ENCODE peak calls at places on chromosomes 6 and 20, in nine cellular contexts. W is spleen, B is heart left ventricle, L is uterus, T is breast epithelium, E is NB4, M is GM12891, K is A549, O is H54. G is an unnamed sample.

GRCh38 chr6:33428219-33428890 is 8.5 kb downstream of the SYNGAP1 start:
- DNase-seq in W (peak; percentile 90), B (no peak), L (no peak), T (no peak), E (peak; percentile 73), M (no peak), K (peak; percentile 46), O (peak; percentile 64), G (peak; percentile 51)

GRCh38 chr6:104644848-104645247 is 214.9 kb downstream of the HACE1 start:
- DNase-seq in W (no peak), B (no peak), L (no peak), T (no peak), E (no peak), M (no peak), K (no peak), O (no peak), G (no peak)

GRCh38 chr6:15754035-15754705 is 91.3 kb upstream of the DTNBP1 start:
- DNase-seq in W (no peak), B (no peak), L (no peak), T (no peak), E (peak; percentile 44), M (no peak), K (no peak), O (peak; percentile 44), G (no peak)

GRCh38 chr20:50624351-50625016 is 66.9 kb downstream of the RIPOR3 start:
- DNase-seq in W (no peak), B (no peak), L (no peak), T (peak; percentile 72), E (no peak), M (no peak), K (peak; percentile 17), O (no peak), G (no peak)

GRCh38 chr6:169858293-169858934 is 107.0 kb downstream of the ERMARD start:
- DNase-seq in W (peak; percentile 54), B (no peak), L (no peak), T (peak; percentile 7), E (no peak), M (no peak), K (no peak), O (no peak), G (peak; percentile 37)

GRCh38 chr6:159309723-159310122 is 140.5 kb downstream of the FNDC1 start:
- DNase-seq in W (no peak), B (no peak), L (no peak), T (no peak), E (no peak), M (no peak), K (no peak), O (no peak), G (no peak)

GRCh38 chr6:145960918-145961604 is 3.1 kb downstream of the SHPRH start:
- DNase-seq in W (no peak), B (no peak), L (no peak), T (no peak), E (peak; percentile 14), M (no peak), K (no peak), O (no peak), G (no peak)

GRCh38 chr6:47009583-47009982 is 32.5 kb downstream of the ADGRF1 start:
- DNase-seq in W (no peak), B (no peak), L (no peak), T (no peak), E (no peak), M (no peak), K (no peak), O (no peak), G (no peak)

GRCh38 chr6:14681699-14682487 is 564.0 kb upstream of the JARID2 start:
- DNase-seq in W (no peak), B (no peak), L (no peak), T (no peak), E (peak; percentile 87), M (no peak), K (no peak), O (no peak), G (no peak)

GRCh38 chr6:85867595-85867994 is 224.9 kb upstream of the SYNCRIP start:
- DNase-seq in W (no peak), B (no peak), L (no peak), T (no peak), E (no peak), M (no peak), K (no peak), O (no peak), G (no peak)

GRCh38 chr6:85866373-85866740 is 223.7 kb upstream of the SYNCRIP start:
- DNase-seq in W (no peak), B (no peak), L (no peak), T (no peak), E (no peak), M (no peak), K (no peak), O (no peak), G (no peak)

GRCh38 chr6:85865665-85866372 is 223.1 kb upstream of the SYNCRIP start:
- DNase-seq in W (no peak), B (no peak), L (no peak), T (no peak), E (peak; percentile 27), M (no peak), K (peak; percentile 12), O (no peak), G (no peak)

GRCh38 chr6:85866758-85867401 is 224.2 kb upstream of the SYNCRIP start:
- DNase-seq in W (no peak), B (no peak), L (no peak), T (no peak), E (no peak), M (no peak), K (no peak), O (no peak), G (no peak)

DNA sequence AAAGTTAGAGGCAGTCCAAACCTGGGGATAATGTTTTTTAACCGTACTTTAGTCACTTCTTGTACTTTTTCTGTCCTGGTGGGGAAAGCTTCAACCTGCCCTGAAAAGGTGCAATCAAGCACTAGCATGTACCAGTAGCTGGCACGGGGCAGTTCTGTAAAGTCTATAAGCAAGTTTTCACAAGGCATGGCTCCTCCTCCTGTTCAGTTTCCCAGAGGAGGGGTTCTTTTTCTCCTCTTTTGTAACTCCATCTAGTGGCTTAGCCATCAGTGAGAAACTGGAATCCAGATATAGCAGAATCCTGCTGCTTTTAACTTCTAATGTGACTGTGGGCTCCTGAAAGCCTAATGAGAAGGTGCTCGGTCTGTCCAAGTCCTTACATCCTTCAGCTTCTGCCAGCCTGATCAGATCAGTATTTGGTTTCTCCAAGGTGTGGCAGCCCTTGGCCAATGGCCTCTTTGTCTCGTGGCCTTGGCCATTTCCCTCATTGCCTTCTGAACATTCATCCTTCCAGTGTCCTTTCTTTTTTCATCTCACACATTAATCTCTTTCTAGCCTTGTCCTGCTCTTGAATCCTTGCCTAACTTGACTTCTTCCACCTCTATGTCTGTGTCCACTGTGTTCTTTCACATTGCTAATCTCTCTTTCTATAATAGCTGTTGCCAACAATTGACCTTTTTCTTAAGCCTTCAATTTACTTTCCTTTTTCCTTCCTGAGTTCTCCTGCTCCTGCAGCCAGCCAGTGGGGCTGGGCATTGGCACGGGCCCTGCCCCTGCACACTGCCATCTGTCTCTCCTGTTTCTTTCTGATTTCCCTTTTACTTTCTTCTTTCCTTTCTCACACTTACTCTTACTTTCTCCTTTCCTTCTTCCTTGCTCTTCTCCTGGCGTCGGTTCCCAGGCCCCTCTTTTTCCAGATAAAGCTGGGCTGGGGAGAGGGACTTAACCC is 222.0 kb upstream of the SYNCRIP start:
- DNase-seq in W (no peak), B (no peak), L (no peak), T (no peak), E (peak; percentile 20), M (no peak), K (no peak), O (no peak), G (no peak)
- TF ChIP-seq POLR2A in W (no peak), B (no peak), L (no peak), T (no peak), E (no peak), M (no peak), K (no peak), O (no peak), G (no peak)

GRCh38 chr6:136586295-136586694 is 36.1 kb upstream of the MAP7 start:
- DNase-seq in W (no peak), B (no peak), L (no peak), T (no peak), E (no peak), M (no peak), K (peak; percentile 28), O (no peak), G (no peak)
- TF ChIP-seq POLR2A in W (no peak), B (no peak), L (no peak), T (no peak), E (no peak), M (no peak), K (no peak), O (no peak), G (no peak)

DNA sequence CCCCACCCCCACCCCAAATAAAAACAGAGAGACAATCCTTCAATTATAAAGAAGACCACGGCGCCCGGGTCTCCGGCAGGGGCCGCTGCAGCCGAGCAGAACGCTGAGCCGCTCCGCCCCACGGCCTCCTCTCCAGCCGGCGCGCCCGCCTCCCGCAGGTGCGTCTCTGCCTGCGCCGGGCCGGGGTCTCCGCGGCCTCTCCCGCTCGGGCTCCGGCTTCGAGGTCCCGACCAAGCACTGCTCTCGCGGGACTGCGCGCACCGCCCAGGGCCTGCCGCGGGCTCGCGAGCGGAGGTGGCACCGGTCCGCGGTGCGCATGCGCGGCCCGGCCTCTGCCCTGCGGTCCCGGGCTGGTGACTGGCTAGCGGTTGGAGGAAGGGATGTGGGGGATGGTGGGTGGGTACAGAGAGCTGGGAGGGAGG is 241 bp upstream of the SIRT5 start:
- DNase-seq in W (peak; percentile 98), B (peak; percentile 96), L (peak; percentile 86), T (peak; percentile 86), E (peak; percentile 97), M (peak; percentile 93), K (peak; percentile 93), O (peak; percentile 98), G (peak; percentile 96)
- TF ChIP-seq POLR2A in W (peak; percentile 53), B (no peak), L (no peak), T (no peak), E (peak; percentile 75), M (no peak), K (peak; percentile 72), O (peak; percentile 85), G (no peak)

DNA sequence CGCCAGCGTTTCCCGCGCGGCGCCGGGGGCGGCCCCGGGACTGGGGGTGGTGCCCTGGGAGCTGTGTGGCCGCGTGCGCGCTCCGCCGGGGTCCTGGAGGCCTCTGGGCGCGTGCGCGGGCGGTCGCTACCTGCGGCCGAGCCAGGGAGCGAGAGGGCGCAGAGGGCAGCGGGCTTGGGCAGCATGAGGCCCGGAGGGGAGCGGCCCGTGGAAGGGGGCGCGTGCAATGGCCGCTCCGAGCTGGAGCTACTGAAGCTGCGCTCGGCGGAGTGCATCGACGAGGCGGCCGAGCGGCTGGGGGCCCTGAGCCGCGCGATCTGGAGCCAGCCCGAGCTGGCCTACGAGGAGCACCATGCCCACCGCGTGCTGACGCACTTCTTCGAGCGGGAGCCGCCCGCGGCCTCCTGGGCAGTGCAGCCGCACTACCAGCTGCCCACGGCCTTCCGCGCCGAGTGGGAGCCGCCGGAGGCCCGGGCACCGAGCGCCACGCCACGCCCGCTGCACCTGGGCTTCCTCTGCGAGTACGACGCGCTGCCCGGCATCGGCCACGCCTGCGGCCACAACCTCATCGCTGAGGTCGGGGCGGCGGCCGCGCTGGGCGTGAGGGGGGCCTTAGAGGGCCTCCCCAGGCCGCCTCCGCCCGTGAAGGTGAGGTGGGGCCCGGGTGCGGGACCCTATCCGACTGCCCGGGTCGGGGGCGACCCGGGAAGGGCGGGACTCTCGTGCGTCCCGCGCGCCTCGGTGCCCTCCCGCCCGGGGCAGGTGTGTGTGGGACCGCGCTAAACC is at the start of gene PM20D2:
- DNase-seq in W (peak; percentile 93), B (peak; percentile 75), L (peak; percentile 62), T (no peak), E (peak; percentile 94), M (peak; percentile 73), K (peak; percentile 79), O (peak; percentile 82), G (peak; percentile 79)
- TF ChIP-seq POLR2A in W (no peak), B (peak; percentile 2), L (peak; percentile 69), T (no peak), E (peak; percentile 89), M (no peak), K (peak; percentile 82), O (peak; percentile 44), G (peak; percentile 20)

GRCh38 chr6:133952815-133953633 is at the start of gene TBPL1:
- DNase-seq in W (peak; percentile 97), B (peak; percentile 95), L (peak; percentile 95), T (peak; percentile 91), E (peak; percentile 97), M (peak; percentile 82), K (peak; percentile 96), O (peak; percentile 67), G (peak; percentile 91)
- TF ChIP-seq POLR2A in W (no peak), B (no peak), L (peak; percentile 52), T (no peak), E (peak; percentile 40), M (peak; percentile 85), K (peak; percentile 55), O (peak; percentile 63), G (peak; percentile 65)

G was measured in Peyer's patch.